ENCODE peak calls at places on chromosomes 1 and 21, in ten cellular contexts. Q is psoas muscle; P is CD8-positive, alpha-beta memory T cell; J is naive thymus-derived CD4-positive, alpha-beta T cell; K is OCI-LY7; I is colonic mucosa; G is SJSA1; Y is heart right ventricle; D is Karpas-422; L is GM23248. O is an unnamed sample.

GRCh38 chr1:163357378-163357777 is 35.6 kb downstream of the NUF2 start:
- DNase-seq in Q (no peak), P (no peak), J (no peak), K (no peak), I (no peak), G (no peak), Y (no peak), D (no peak), L (peak; percentile 10), O (no peak)

GRCh38 chr1:10939654-10940450 is 72.6 kb upstream of the TARDBP start:
- DNase-seq in Q (no peak), P (no peak), J (peak; percentile 29), K (peak; percentile 74), I (no peak), G (no peak), Y (no peak), D (peak; percentile 47), L (no peak), O (peak; percentile 30)

GRCh38 chr1:196501760-196502428 is 106.3 kb downstream of the KCNT2 start:
- DNase-seq in Q (no peak), P (no peak), J (no peak), K (no peak), I (no peak), G (no peak), Y (no peak), D (no peak), L (no peak), O (no peak)

GRCh38 chr1:107220036-107220435 is 79.2 kb downstream of the NTNG1 start:
- DNase-seq in Q (no peak), P (no peak), J (no peak), K (no peak), I (no peak), G (no peak), Y (no peak), D (no peak), L (no peak), O (peak; percentile 21)

GRCh38 chr1:39675220-39675619 is 3.3 kb upstream of the NT5C1A start:
- DNase-seq in Q (no peak), P (no peak), J (no peak), K (no peak), I (no peak), G (no peak), Y (no peak), D (no peak), L (no peak), O (no peak)

GRCh38 chr1:93976711-93977328 is 67.6 kb upstream of the GCLM start:
- DNase-seq in Q (no peak), P (no peak), J (no peak), K (no peak), I (no peak), G (no peak), Y (no peak), D (no peak), L (no peak), O (no peak)

GRCh38 chr1:63772876-63773275 is 941 bp upstream of the ROR1 start:
- DNase-seq in Q (no peak), P (no peak), J (no peak), K (peak; percentile 46), I (no peak), G (no peak), Y (no peak), D (no peak), L (no peak), O (no peak)

GRCh38 chr21:42672699-42673458 is 19.5 kb downstream of the PDE9A start:
- DNase-seq in Q (no peak), P (no peak), J (no peak), K (no peak), I (no peak), G (peak; percentile 78), Y (no peak), D (no peak), L (peak; percentile 46), O (peak; percentile 90)

GRCh38 chr21:30227633-30228404 is 11.9 kb upstream of the CLDN8 start:
- DNase-seq in Q (no peak), P (no peak), J (no peak), K (no peak), I (peak; percentile 56), G (no peak), Y (peak; percentile 40), D (no peak), L (peak; percentile 98), O (no peak)

GRCh38 chr1:40903106-40903505 is 40.9 kb upstream of the CITED4 start:
- DNase-seq in Q (no peak), P (no peak), J (no peak), K (no peak), I (no peak), G (no peak), Y (no peak), D (no peak), L (no peak), O (no peak)

GRCh38 chr1:40899230-40899870 is 37.2 kb upstream of the CITED4 start:
- DNase-seq in Q (no peak), P (no peak), J (no peak), K (no peak), I (no peak), G (no peak), Y (no peak), D (no peak), L (no peak), O (no peak)

GRCh38 chr1:40901886-40902633 is 39.9 kb upstream of the CITED4 start:
- DNase-seq in Q (peak; percentile 71), P (no peak), J (no peak), K (no peak), I (no peak), G (no peak), Y (peak; percentile 10), D (no peak), L (peak; percentile 85), O (no peak)

GRCh38 chr1:40898434-40898900 is 36.3 kb upstream of the CITED4 start:
- DNase-seq in Q (no peak), P (no peak), J (no peak), K (no peak), I (no peak), G (peak; percentile 82), Y (no peak), D (no peak), L (peak; percentile 18), O (no peak)

DNA sequence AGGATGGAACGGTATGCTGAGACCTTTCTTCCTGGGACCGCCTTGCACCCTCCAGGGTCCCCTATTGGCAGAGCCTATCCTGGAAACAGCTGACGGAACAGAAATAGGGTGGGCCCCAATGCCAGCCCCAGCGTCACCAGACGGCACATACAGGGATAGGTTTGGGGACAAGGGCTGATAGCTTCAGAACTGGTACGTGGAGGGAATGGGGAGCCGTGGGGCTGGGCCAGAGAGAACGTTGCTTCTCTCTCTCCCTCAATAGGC is 40.4 kb upstream of the CITED4 start:
- DNase-seq in Q (no peak), P (no peak), J (no peak), K (no peak), I (no peak), G (no peak), Y (no peak), D (no peak), L (no peak), O (no peak)
- H3K27ac ChIP-seq in Q (no peak overlapping the region), P (no peak overlapping the region), J (no peak overlapping the region), K (no peak overlapping the region), I (no peak overlapping the region), G (no peak overlapping the region), Y (no peak overlapping the region), D (no peak overlapping the region), L (no peak overlapping the region), O (no peak overlapping the region)

DNA sequence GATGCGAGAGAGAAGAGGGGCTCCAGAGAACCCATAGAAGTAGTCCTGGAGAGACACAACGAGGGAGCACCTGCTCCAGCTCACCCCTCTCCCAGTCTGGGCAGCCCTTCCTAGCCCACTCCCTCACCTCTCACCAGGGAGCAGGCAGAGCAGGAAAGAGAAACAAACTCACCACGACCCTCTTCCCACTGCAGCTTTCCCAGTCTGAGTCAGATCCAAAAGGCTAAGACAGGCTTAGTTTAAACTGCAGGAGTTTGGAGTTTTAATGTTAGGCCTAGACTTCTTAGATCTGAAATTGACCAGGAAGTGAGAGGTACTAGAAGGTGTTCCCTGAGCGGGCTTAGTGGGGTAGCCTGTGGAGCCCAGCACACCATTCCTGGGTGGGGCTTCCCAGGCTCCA is 29.6 kb downstream of the SLC1A7 start:
- DNase-seq in Q (no peak), P (no peak), J (no peak), K (no peak), I (no peak), G (no peak), Y (no peak), D (no peak), L (peak; percentile 54), O (no peak)
- H3K27ac ChIP-seq in Q (no peak overlapping the region), P (no peak overlapping the region), J (no peak overlapping the region), K (no peak overlapping the region), I (no peak overlapping the region), G (peak overlapping the region; percentile 96), Y (no peak overlapping the region), D (no peak overlapping the region), L (peak overlapping the region; percentile 84), O (no peak overlapping the region)

GRCh38 chr1:113981962-113982931 is 3.0 kb downstream of the OLFML3 start:
- DNase-seq in Q (peak; percentile 88), P (no peak), J (no peak), K (no peak), I (peak; percentile 56), G (peak; percentile 70), Y (peak; percentile 38), D (no peak), L (peak; percentile 95), O (peak; percentile 22)

GRCh38 chr1:113982955-113983742 is 3.9 kb downstream of the OLFML3 start:
- DNase-seq in Q (no peak), P (no peak), J (no peak), K (no peak), I (no peak), G (no peak), Y (no peak), D (no peak), L (no peak), O (peak; percentile 88)

GRCh38 chr1:113978863-113979702 is at the start of gene OLFML3:
- DNase-seq in Q (peak; percentile 89), P (no peak), J (peak; percentile 17), K (peak; percentile 81), I (peak; percentile 88), G (peak; percentile 95), Y (peak; percentile 92), D (peak; percentile 86), L (peak; percentile 98), O (peak; percentile 92)

GRCh38 chr1:113976609-113977278 is 2.5 kb upstream of the OLFML3 start:
- DNase-seq in Q (peak; percentile 73), P (no peak), J (no peak), K (peak; percentile 30), I (no peak), G (no peak), Y (peak; percentile 19), D (peak; percentile 54), L (peak; percentile 74), O (peak; percentile 72)

DNA sequence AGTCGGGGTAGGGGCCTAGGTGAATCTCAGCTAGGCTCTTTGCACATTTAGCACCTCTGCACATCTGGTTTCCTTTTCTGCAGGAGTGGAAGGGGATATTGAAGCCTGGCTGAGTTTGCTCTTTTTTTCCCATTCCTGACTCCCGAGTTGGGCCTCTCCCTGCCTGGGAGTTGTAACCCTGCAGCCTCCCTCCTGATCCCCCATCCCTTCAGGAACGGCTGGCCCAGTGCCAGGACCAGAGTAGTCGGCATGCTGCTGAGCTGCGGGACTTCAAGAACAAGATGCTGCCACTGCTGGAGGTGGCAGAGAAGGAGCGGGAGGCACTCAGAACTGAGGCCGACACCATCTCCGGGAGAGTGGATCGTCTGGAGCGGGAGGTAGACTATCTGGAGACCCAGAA is 846 bp downstream of the OLFML3 start:
- DNase-seq in Q (peak; percentile 84), P (no peak), J (no peak), K (no peak), I (peak; percentile 50), G (no peak), Y (peak; percentile 54), D (no peak), L (peak; percentile 62), O (peak; percentile 73)
- H3K27ac ChIP-seq in Q (peak overlapping the region; percentile 85), P (no peak overlapping the region), J (no peak overlapping the region), K (no peak overlapping the region), I (peak overlapping the region; percentile 65), G (no peak overlapping the region), Y (peak overlapping the region; percentile 61), D (no peak overlapping the region), L (peak overlapping the region; percentile 93), O (peak overlapping the region; percentile 90)

GRCh38 chr1:77889671-77890070 is 1.2 kb downstream of the NEXN start:
- DNase-seq in Q (no peak), P (no peak), J (no peak), K (no peak), I (no peak), G (peak; percentile 54), Y (no peak), D (no peak), L (peak; percentile 90), O (no peak)
- H3K27ac ChIP-seq in Q (peak overlapping the region; percentile 100), P (no peak overlapping the region), J (no peak overlapping the region), K (no peak overlapping the region), I (peak overlapping the region; percentile 9), G (peak overlapping the region; percentile 95), Y (peak overlapping the region; percentile 96), D (no peak overlapping the region), L (peak overlapping the region; percentile 79), O (peak overlapping the region; percentile 97)